ENCODE peak calls at places on chromosome 17, in five cellular contexts. L is astrocyte of the cerebellum, I is mucosa of descending colon, M is GM06990, K is fibroblast of pulmonary artery. B is an unnamed sample.

GRCh38 chr17:14515015-14515414 is 214.1 kb downstream of the HS3ST3B1 start:
- DNase-seq in L (no peak), I (no peak), M (no peak), K (no peak), B (no peak)

GRCh38 chr17:80169784-80170500 is at the start of gene CARD14:
- DNase-seq in L (no peak), I (no peak), M (no peak), K (no peak), B (no peak)

GRCh38 chr17:47404006-47404405 is 80.3 kb downstream of the EFCAB13 start:
- DNase-seq in L (no peak), I (no peak), M (no peak), K (no peak), B (no peak)

GRCh38 chr17:9095390-9095789 is 74.1 kb downstream of the NTN1 start:
- DNase-seq in L (no peak), I (no peak), M (no peak), K (no peak), B (no peak)

GRCh38 chr17:38379448-38379847 is 27.8 kb downstream of the SOCS7 start:
- DNase-seq in L (no peak), I (no peak), M (no peak), K (no peak), B (no peak)

GRCh38 chr17:17153709-17154108 is 52.4 kb downstream of the PLD6 start:
- DNase-seq in L (no peak), I (no peak), M (no peak), K (no peak), B (no peak)

GRCh38 chr17:59361916-59362810 is 30.7 kb downstream of the YPEL2 start:
- DNase-seq in L (peak), I (no peak), M (peak), K (peak), B (peak)

GRCh38 chr17:79945591-79946255 is 89.9 kb downstream of the TBC1D16 start:
- DNase-seq in L (no peak), I (no peak), M (no peak), K (no peak), B (no peak)

GRCh38 chr17:41178843-41179616 is 1.0 kb upstream of the KRTAP4-2 start:
- DNase-seq in L (no peak), I (no peak), M (no peak), K (no peak), B (no peak)

GRCh38 chr17:39841202-39841601 is 22.9 kb downstream of the IKZF3 start:
- DNase-seq in L (no peak), I (no peak), M (no peak), K (no peak), B (no peak)

GRCh38 chr17:74133726-74134125 is 69.8 kb upstream of the RPL38 start:
- DNase-seq in L (no peak), I (no peak), M (no peak), K (no peak), B (no peak)

GRCh38 chr17:77434136-77435114 is 293.7 kb downstream of the SEC14L1 start:
- DNase-seq in L (no peak), I (no peak), M (no peak), K (no peak), B (no peak)

GRCh38 chr17:36674278-36674650 is 72.9 kb downstream of the MRM1 start:
- DNase-seq in L (no peak), I (no peak), M (no peak), K (no peak), B (no peak)

GRCh38 chr17:19410875-19411291 is at the start of gene RNF112:
- DNase-seq in L (no peak), I (no peak), M (no peak), K (peak), B (no peak)
- TF ChIP-seq CTCF in L (no peak), I (no peak), M (no peak), K (peak), B (no peak)

DNA sequence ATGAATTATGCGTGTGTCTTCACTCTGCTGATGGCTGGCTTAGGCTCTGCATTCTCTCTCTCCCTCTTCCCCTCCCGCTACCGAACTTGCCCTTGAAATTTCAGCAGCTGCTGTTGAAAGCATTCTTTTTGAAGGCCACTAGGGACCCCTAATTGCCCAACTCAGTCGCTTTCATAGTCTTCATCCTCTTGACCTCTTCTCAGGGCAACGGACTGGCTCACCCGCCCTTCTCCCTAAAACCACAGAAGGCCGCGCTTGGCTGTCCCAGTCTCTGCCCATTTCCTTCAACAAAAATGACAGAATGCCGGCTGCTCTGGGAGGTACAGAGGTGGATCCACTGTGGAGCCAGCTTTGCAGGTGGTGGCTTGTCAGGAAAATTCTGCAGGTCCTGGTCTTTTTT is 21.0 kb upstream of the FMNL1 start:
- DNase-seq in L (no peak), I (no peak), M (no peak), K (no peak), B (no peak)
- TF ChIP-seq CTCF in L (no peak), I (no peak), M (no peak), K (no peak), B (no peak)

GRCh38 chr17:29117440-29117753 is 62.8 kb downstream of the MYO18A start:
- DNase-seq in L (no peak), I (no peak), M (no peak), K (no peak), B (no peak)
- TF ChIP-seq CTCF in L (no peak), I (no peak), M (no peak), K (no peak), B (no peak)

GRCh38 chr17:54544239-54544638 is 356.4 kb upstream of the TOM1L1 start:
- DNase-seq in L (no peak), I (no peak), M (no peak), K (no peak), B (no peak)
- TF ChIP-seq CTCF in L (no peak), I (no peak), M (no peak), K (no peak), B (no peak)

GRCh38 chr17:64084086-64084939 is 45.6 kb downstream of the ERN1 start:
- DNase-seq in L (peak), I (peak), M (no peak), K (peak), B (peak)

GRCh38 chr17:64083093-64083492 is 46.9 kb downstream of the ERN1 start:
- DNase-seq in L (no peak), I (no peak), M (no peak), K (no peak), B (no peak)

GRCh38 chr17:64083571-64084085 is 46.3 kb downstream of the ERN1 start:
- DNase-seq in L (no peak), I (no peak), M (no peak), K (no peak), B (no peak)

GRCh38 chr17:64080174-64080618 is 49.7 kb downstream of the ERN1 start:
- DNase-seq in L (no peak), I (no peak), M (no peak), K (no peak), B (no peak)

DNA sequence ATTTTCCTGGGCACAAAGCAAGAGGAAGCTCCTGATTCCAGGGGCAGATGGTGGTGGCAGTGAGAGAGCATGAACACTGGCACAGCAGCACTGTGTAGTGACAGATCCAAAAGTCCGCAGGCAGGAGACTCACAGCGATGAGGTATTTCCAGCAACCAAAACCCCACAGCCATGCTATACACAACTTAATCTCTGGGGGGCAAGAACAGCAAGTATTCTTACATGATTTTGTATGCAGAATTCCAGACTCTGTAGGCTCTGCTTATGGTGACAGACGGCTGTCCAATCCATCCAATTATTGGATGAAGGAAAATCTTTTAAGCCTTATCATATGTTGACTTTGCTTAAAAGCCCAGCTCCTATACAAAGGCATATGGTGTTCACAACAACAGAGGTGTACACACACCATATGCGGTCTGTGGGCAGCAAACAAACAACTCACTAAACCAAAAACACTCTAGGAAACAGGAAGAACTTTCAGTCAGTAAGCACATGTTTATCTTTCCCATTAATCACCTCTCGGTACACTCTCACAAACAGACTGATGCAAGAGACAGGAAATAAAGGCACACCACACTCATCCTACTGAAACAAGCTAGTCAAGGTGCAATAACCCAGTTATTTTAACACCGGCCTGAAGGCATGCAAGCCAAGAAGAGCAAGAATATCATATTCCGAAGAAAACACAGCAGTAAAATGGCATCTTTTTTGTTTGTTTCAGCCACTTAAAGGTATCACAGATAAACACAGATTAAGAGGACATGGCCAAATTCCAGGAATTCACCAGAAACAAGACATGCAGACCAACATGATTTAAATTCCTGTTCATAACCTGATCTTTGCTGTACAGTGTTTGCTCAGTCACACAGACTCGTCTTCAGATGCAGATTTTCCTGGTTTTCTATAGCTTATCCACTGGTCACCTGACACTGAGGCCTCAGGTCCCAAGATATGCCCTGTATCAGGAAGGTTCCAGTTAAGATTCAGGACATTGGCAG is 47.8 kb downstream of the ERN1 start:
- DNase-seq in L (no peak), I (no peak), M (peak), K (peak), B (peak)
- TF ChIP-seq CTCF in L (peak), I (no peak), M (no peak), K (peak), B (no peak)

DNA sequence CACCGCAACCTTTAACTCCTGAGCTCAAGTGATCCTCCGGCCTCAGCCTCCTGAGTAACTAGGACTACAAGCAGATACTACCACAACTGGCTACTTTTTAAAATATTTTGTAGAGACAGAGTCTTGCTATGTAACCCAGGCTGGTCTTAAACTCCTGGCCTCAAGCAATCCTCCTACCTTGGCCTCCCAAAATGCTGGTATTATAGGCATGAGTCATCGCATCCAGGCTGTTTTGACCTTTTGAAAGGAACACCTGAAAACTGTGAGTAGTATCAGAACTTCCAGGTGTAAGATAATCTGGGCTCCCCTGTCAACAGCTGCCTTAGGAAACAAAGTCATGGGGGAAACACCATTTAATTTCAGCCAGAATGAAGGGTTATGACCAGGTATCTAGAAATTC is 77.5 kb downstream of the CYTH1 start:
- DNase-seq in L (no peak), I (no peak), M (no peak), K (no peak), B (no peak)
- TF ChIP-seq CTCF in L (no peak), I (no peak), M (no peak), K (no peak), B (no peak)

GRCh38 chr17:1861391-1862010 is 31.7 kb downstream of the RPA1 start:
- DNase-seq in L (no peak), I (no peak), M (no peak), K (no peak), B (no peak)

GRCh38 chr17:1865252-1866037 is 35.6 kb downstream of the RPA1 start:
- DNase-seq in L (no peak), I (peak), M (no peak), K (peak), B (peak)

DNA sequence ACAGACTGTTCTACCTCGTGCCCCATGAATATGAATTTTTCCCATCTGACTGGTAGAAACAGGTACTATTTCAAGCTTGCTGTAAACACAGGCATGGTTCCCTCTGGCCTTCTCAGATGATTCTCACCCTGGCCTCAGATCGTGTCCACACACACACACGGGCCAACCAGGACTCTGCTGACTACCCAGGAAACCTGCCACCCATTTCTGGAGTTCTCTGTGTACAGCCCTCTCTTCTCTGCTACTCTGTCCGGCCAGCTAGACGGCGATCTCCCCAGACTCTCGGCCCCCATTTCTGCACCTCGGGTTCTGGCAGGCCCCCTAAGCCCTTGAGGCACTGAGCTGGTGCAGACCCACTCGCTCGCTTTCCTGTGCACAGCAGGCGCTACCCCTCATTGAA is 31.2 kb downstream of the RPA1 start:
- DNase-seq in L (no peak), I (no peak), M (no peak), K (no peak), B (no peak)
- TF ChIP-seq CTCF in L (no peak), I (no peak), M (no peak), K (no peak), B (no peak)

GRCh38 chr17:81961087-81961514 is at the start of gene NOTUM:
- DNase-seq in L (no peak), I (no peak), M (no peak), K (peak), B (no peak)
- TF ChIP-seq CTCF in L (no peak), I (no peak), M (no peak), K (no peak), B (no peak)

GRCh38 chr17:57257213-57257873 is 1.0 kb downstream of the MSI2 start:
- DNase-seq in L (no peak), I (peak), M (no peak), K (no peak), B (peak)

GRCh38 chr17:57257911-57258885 is 1.9 kb downstream of the MSI2 start:
- DNase-seq in L (no peak), I (peak), M (no peak), K (peak), B (peak)

GRCh38 chr17:57256708-57257112 is 387 bp downstream of the MSI2 start:
- DNase-seq in L (no peak), I (peak), M (peak), K (peak), B (peak)

GRCh38 chr17:57255182-57255775 is 1.0 kb upstream of the MSI2 start:
- DNase-seq in L (no peak), I (no peak), M (no peak), K (no peak), B (no peak)

DNA sequence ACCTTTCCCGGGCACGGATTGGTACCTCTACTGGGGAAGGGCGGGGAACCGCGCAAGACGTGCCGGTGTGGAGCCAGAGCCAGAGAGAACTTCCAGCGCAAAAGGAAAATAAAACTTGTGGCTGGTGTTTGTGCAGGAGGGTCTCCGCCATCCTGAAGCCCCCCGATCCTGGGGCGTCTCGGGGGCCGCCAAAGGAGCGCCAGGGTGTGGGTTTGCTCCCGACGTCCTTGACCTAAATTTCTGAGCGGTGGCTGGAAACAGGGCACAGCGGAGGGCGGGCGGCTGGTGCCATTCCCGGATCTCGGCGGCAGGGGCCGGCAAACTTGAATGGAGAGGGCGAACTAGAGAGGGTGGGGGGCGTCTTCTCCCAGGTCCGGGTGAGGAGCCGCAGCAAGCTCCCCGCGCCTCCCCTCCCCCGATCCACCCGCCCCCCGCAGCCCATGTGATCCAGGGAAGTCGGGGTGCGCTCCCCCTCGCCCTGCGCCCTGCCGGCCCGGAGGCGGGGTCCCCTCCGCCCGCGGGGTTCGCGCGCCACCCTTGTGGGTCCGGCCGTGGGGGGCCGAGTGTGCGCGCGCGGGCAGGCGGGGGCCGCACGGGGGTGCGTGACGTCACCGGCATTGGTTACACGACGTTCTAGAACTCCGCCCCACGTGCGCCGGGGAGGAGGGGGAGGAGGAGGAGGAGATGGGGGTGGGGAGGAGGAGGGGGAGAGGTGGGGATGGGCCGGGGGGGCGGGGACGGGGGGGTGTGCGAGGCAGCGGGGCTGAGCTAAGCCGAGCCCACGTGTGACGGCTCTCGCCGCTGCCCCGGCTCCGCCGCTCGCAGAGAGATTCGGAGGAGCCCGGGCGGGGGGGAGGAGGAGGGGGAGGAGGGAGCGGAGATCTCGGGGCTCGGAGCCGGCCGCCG is at the start of gene MSI2:
- DNase-seq in L (peak), I (peak), M (peak), K (peak), B (peak)
- TF ChIP-seq CTCF in L (no peak), I (no peak), M (no peak), K (no peak), B (no peak)